ENCODE peak calls at places on chromosomes 2 and 18, in eight cellular contexts. S, O, E, T, G, N, Z and H are unnamed samples. For H3K9me3, the result is how much of the 10 kb centered on the place peaks cover.

GRCh38 chr18:6576706-6577375 is 152.7 kb upstream of the ARHGAP28 start:
- DNase-seq in S (no peak), O (no peak), E (no peak), T (no peak), G (no peak), N (no peak), Z (no peak), H (no peak)

GRCh38 chr2:23753291-23754006 is 173.5 kb downstream of the ATAD2B start:
- DNase-seq in S (no peak), O (peak), E (no peak), T (no peak), G (no peak), N (no peak), Z (no peak), H (no peak)

GRCh38 chr2:177264209-177264538 is 353 bp downstream of the NFE2L2 start:
- DNase-seq in S (no peak), O (peak), E (no peak), T (peak), G (peak), N (no peak), Z (no peak), H (no peak)

GRCh38 chr2:60958800-60959199 is 58.7 kb upstream of the PEX13 start:
- DNase-seq in S (no peak), O (peak), E (peak), T (no peak), G (no peak), N (no peak), Z (no peak), H (no peak)

GRCh38 chr18:79323471-79323870 is 72.3 kb upstream of the NFATC1 start:
- DNase-seq in S (no peak), O (no peak), E (no peak), T (no peak), G (no peak), N (no peak), Z (no peak), H (no peak)

GRCh38 chr2:114274957-114275356 is 167.5 kb upstream of the DPP10 start:
- DNase-seq in S (no peak), O (no peak), E (no peak), T (no peak), G (no peak), N (no peak), Z (no peak), H (no peak)

GRCh38 chr2:54579682-54580349 is 123.7 kb downstream of the SPTBN1 start:
- DNase-seq in S (no peak), O (no peak), E (peak), T (no peak), G (no peak), N (peak), Z (no peak), H (no peak)

GRCh38 chr18:51195602-51196115 is 1.8 kb downstream of the MEX3C start:
- DNase-seq in S (peak), O (peak), E (peak), T (no peak), G (no peak), N (no peak), Z (no peak), H (no peak)

GRCh38 chr2:54673501-54673998 is 49.9 kb upstream of the EML6 start:
- DNase-seq in S (no peak), O (no peak), E (peak), T (peak), G (peak), N (no peak), Z (peak), H (no peak)

GRCh38 chr2:20351555-20352229 is 1.0 kb upstream of the PUM2 start:
- DNase-seq in S (no peak), O (no peak), E (no peak), T (no peak), G (no peak), N (no peak), Z (no peak), H (no peak)

GRCh38 chr18:48938827-48939367 is 11.9 kb downstream of the SMAD7 start:
- DNase-seq in S (no peak), O (no peak), E (peak), T (no peak), G (peak), N (no peak), Z (no peak), H (no peak)

GRCh38 chr2:60312618-60313017 is 240.8 kb downstream of the BCL11A start:
- DNase-seq in S (no peak), O (no peak), E (no peak), T (no peak), G (no peak), N (peak), Z (no peak), H (no peak)

GRCh38 chr2:173544621-173545363 is 190.1 kb downstream of the CDCA7 start:
- DNase-seq in S (no peak), O (no peak), E (no peak), T (no peak), G (no peak), N (no peak), Z (no peak), H (no peak)

GRCh38 chr2:195536863-195537262 is 120.2 kb upstream of the SLC39A10 start:
- DNase-seq in S (no peak), O (no peak), E (no peak), T (no peak), G (no peak), N (no peak), Z (no peak), H (no peak)

GRCh38 chr18:11672846-11673454 is 16.1 kb upstream of the GNAL start:
- DNase-seq in S (no peak), O (no peak), E (no peak), T (no peak), G (no peak), N (no peak), Z (no peak), H (no peak)

GRCh38 chr2:100142393-100142792 is at the start of gene AFF3:
- DNase-seq in S (no peak), O (no peak), E (no peak), T (no peak), G (peak), N (peak), Z (no peak), H (peak)

GRCh38 chr2:234950730-234951385 is 959 bp upstream of the SH3BP4 start:
- DNase-seq in S (no peak), O (peak), E (peak), T (no peak), G (peak), N (no peak), Z (no peak), H (no peak)

GRCh38 chr2:98634406-98635092 is 26.2 kb downstream of the UNC50 start:
- DNase-seq in S (peak), O (no peak), E (peak), T (no peak), G (no peak), N (no peak), Z (no peak), H (no peak)

GRCh38 chr18:23619388-23619873 is 33.1 kb upstream of the NPC1 start:
- DNase-seq in S (no peak), O (no peak), E (peak), T (no peak), G (peak), N (no peak), Z (peak), H (no peak)

GRCh38 chr2:45992021-45992745 is 305.0 kb upstream of the EPAS1 start:
- DNase-seq in S (no peak), O (peak), E (no peak), T (no peak), G (no peak), N (no peak), Z (no peak), H (no peak)

GRCh38 chr18:5955861-5956260 is 60.5 kb upstream of the TMEM200C start:
- DNase-seq in S (no peak), O (peak), E (no peak), T (no peak), G (no peak), N (no peak), Z (no peak), H (no peak)

DNA sequence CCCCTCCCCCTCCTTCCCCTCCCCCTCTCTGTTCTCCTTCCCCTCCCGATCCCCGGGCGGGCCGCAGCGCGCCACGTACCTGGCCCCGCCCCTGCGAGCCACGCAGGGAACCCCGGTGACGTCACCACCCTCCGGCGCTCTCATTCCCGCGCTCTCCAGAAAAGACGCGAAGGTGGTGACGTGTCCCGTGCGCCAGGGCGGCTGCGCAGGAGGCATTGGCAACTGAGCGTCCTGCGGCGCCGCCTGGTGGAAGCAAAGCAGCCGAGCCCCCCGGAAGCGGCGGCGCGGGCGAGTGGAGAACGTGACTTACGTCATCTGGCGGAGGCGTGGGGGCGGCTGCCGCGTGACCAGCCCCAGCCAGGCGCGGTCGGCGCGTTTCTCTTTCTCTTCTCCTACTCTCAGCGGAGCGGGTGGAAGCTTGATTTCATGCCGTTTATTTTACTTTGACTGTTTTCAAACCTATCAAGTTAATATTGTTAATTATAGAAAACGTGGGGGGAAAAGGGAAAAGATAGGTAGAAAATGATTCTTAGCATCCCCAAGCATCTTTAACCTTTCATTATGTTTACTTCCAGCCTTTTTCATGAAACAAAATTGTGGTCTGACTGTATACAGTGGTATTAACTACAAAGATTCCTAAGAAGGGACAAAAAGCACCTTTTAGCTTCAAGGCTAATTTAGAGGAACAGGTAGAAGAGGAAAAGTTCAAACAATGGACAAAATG is 48.1 kb downstream of the C2orf42 start:
- DNase-seq in S (peak), O (peak), E (peak), T (peak), G (peak), N (peak), Z (peak), H (peak)
- TF ChIP-seq POLR2A in S (peak), O (peak), E (no peak), T (peak), G (peak), N (peak), Z (peak), H (peak)

DNA sequence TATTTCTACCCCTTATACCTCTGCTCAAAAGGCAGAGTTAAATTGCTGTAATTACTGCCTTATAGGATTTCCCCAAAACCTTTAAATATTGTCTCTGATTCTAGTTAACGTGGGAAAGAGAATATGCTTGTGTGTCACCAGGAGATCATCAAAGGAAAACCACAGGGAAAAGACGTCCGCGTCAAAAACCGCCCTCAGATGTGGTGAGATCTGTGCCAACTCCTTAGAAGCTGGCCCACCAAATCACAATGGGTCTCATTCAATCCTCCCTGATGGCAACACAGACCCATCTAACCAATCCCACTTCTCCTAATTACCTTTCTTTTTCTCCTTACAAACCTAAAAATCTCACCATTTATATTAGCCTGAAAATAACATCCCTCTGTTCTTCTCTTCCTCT is 25.4 kb downstream of the VPS54 start:
- DNase-seq in S (no peak), O (no peak), E (no peak), T (no peak), G (no peak), N (no peak), Z (no peak), H (no peak)
- H3K9me3 ChIP-seq in S (under half), O (under half), E (under half), T (under half), G (under half), N (under half), Z (under half), H (under half)

DNA sequence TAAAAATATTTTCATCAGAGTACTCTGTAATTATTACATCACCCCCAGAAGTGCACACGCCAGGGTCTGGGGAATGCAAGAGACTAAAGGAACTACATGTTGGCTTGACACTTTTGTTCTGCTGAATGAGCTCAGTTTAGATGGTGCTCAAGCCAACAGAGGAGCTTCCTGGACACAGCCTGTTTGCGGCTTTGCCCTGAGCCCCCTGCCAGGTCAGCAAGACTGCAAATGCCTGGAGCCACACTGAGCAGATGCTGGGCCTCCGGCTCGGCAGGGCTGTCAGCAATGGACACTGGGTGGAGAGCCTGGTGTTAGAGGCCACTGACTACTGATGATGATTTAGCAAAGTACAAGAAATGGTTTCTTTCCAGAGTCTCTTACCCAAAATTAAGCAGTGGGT is 31.9 kb downstream of the PTPN18 start:
- DNase-seq in S (no peak), O (no peak), E (no peak), T (no peak), G (no peak), N (no peak), Z (no peak), H (no peak)
- H3K4me3 ChIP-seq in S (no peak), O (no peak), E (no peak), T (no peak), G (no peak), N (no peak), Z (no peak), H (no peak)

GRCh38 chr2:233856184-233856583 is 1.8 kb upstream of the HJURP start:
- DNase-seq in S (no peak), O (no peak), E (no peak), T (no peak), G (no peak), N (no peak), Z (no peak), H (no peak)

GRCh38 chr2:233853883-233854240 is 473 bp downstream of the HJURP start:
- DNase-seq in S (no peak), O (no peak), E (no peak), T (no peak), G (no peak), N (no peak), Z (no peak), H (no peak)

GRCh38 chr2:233855345-233855744 is 1.0 kb upstream of the HJURP start:
- DNase-seq in S (no peak), O (no peak), E (no peak), T (no peak), G (no peak), N (no peak), Z (no peak), H (no peak)

GRCh38 chr2:233853353-233853752 is 982 bp downstream of the HJURP start:
- DNase-seq in S (no peak), O (no peak), E (no peak), T (no peak), G (no peak), N (no peak), Z (no peak), H (no peak)

DNA sequence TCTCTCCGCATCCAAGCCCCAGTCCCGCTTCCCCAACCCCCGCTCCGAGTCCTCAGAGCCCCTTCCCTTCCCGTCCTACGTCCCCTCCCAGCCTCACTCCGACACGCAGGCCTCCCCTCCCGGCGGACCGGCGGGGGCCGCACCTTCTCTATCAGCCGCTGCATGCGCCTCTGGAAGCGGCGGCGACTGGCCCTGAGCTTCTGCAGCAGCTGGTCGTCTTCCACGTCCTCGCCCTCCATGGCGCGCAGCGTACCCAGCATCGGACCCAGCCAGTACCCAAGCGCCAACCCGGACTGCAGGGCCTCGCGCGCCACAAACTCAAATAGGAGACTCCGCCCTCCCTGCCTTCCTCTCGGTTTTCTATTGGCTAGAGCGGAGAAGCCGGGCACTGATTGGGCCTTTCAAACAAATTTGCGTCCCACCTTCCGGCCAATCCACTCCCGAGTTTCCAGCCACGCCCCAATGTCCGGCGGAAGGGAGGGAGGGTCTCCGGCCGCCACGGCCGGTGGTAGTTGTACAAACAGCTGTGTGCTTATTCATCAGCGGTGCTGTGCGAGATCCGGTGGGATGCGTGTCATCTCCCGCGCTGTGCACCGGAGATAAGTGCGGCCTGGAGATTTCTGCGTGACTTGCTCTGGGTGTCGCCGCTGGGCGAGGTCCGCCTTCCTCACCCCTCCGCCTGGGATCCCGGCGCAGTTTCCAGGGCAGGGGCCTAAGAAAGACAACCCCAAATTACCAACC is at the start of gene HJURP:
- DNase-seq in S (peak), O (peak), E (peak), T (peak), G (peak), N (peak), Z (peak), H (peak)
- TF ChIP-seq POLR2A in S (peak), O (peak), E (peak), T (no peak), G (no peak), N (peak), Z (peak), H (no peak)

GRCh38 chr18:72638353-72638752 is 94.2 kb upstream of the CBLN2 start:
- DNase-seq in S (no peak), O (no peak), E (no peak), T (no peak), G (no peak), N (no peak), Z (no peak), H (no peak)

GRCh38 chr18:72637319-72638113 is 93.4 kb upstream of the CBLN2 start:
- DNase-seq in S (no peak), O (no peak), E (no peak), T (no peak), G (no peak), N (no peak), Z (no peak), H (no peak)

DNA sequence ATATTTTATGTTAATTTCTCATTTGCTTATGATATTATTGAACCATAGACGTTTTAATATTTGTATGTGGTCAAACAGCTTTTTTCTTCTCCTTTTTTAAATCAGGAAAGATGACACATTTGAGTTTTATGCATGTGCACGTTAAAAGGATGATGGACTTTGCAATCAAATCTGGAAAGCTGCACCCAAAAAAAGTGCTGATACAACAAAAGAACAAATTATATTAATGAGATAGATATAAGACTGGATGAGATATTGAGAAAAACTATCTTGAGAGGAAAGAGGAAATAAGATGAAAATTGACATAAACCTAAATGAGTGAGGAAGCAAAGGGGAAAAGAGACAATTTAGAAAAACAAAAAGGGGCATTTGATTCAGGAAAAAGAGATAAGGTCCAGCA is 96.4 kb upstream of the CBLN2 start:
- DNase-seq in S (no peak), O (no peak), E (no peak), T (no peak), G (no peak), N (no peak), Z (no peak), H (no peak)
- H3K9me3 ChIP-seq in S (under half), O (under half), E (under half), T (under half), G (under half), N (under half), Z (under half), H (under half)

DNA sequence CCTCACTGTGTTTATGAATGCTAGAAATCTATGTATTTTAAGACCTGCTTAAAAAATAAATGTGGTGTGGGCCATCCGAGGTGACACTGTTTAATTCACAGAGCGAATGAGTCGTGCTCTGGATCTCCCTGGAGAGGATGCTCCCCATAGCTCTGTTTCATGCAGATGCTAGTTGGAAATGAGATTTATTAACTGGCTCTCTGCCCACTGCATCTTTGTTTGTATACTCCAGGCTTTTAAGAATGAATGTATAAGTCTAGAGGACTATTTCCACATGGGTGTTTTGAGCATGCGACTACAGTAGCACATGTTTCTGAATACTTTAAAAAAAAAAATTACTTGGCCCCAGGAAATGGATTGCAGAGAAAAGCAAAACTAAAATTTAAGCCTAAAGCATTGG is 3.9 kb downstream of the MAPRE2 start:
- DNase-seq in S (no peak), O (peak), E (peak), T (no peak), G (no peak), N (no peak), Z (no peak), H (no peak)
- H3K4me3 ChIP-seq in S (no peak), O (no peak), E (no peak), T (no peak), G (no peak), N (peak), Z (no peak), H (no peak)

GRCh38 chr2:72386288-72386687 is 238.6 kb upstream of the CYP26B1 start:
- DNase-seq in S (no peak), O (no peak), E (no peak), T (no peak), G (no peak), N (no peak), Z (no peak), H (no peak)
- TF ChIP-seq POLR2A in S (no peak), O (no peak), E (no peak), T (no peak), G (no peak), N (no peak), Z (no peak), H (no peak)

DNA sequence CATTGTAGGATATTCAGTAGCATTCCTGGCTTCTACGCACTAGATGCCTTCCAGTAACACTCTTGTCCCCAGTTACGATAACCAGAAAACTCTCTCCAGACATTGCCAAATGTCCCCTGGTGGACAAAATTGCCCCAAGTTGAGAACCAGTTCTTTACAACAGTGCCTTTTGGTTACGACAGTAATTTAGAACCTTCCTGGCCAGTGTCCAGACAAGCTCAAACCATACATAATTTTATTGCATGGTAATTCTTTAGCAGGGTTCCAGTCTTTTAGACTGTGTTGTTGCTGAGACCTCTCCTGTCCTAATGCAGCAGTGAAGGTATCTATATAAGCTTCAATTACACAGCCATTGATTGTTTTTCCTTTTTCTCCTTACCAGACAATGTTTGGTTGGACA is 20.2 kb downstream of the RNMT start:
- DNase-seq in S (no peak), O (no peak), E (no peak), T (no peak), G (no peak), N (no peak), Z (no peak), H (no peak)
- H3K9me3 ChIP-seq in S (under half), O (under half), E (under half), T (under half), G (under half), N (under half), Z (under half), H (under half)